ENCODE peak calls at places on chromosomes 1 and 21, in four cellular contexts. S is AG10803, P is transverse colon, Y is fibroblast of lung. X is an unnamed sample.

GRCh38 chr21:44082648-44083436 is 24.4 kb upstream of the PWP2 start:
- DNase-seq in S (no peak), P (no peak), Y (no peak), X (no peak)

GRCh38 chr1:220219136-220219442 is 53.2 kb downstream of the RAB3GAP2 start:
- DNase-seq in S (no peak), P (no peak), Y (no peak), X (no peak)

GRCh38 chr1:101136739-101137138 is 100.1 kb upstream of the S1PR1 start:
- DNase-seq in S (peak; percentile 30), P (no peak), Y (peak; percentile 44), X (no peak)

GRCh38 chr1:46467183-46467504 is 22.5 kb upstream of the DMBX1 start:
- DNase-seq in S (no peak), P (no peak), Y (no peak), X (no peak)

GRCh38 chr1:230682882-230683610 is 30.9 kb downstream of the AGT start:
- DNase-seq in S (peak; percentile 77), P (no peak), Y (peak; percentile 65), X (no peak)

GRCh38 chr1:185759061-185759460 is 24.9 kb downstream of the HMCN1 start:
- DNase-seq in S (no peak), P (no peak), Y (peak; percentile 15), X (no peak)

GRCh38 chr1:8120693-8121260 is 94.7 kb upstream of the ERRFI1 start:
- DNase-seq in S (no peak), P (no peak), Y (no peak), X (no peak)

GRCh38 chr1:204418174-204419063 is 6.8 kb upstream of the PPP1R15B start:
- DNase-seq in S (peak; percentile 57), P (no peak), Y (peak; percentile 35), X (peak; percentile 75)

GRCh38 chr1:108057536-108057935 is 92.6 kb upstream of the VAV3 start:
- DNase-seq in S (no peak), P (peak; percentile 26), Y (peak; percentile 12), X (no peak)

GRCh38 chr1:23995431-23995837 is 15.3 kb upstream of the SRSF10 start:
- DNase-seq in S (peak; percentile 34), P (no peak), Y (peak; percentile 92), X (no peak)

GRCh38 chr1:77605246-77606026 is 77.0 kb downstream of the ZZZ3 start:
- DNase-seq in S (peak; percentile 56), P (peak; percentile 56), Y (peak; percentile 92), X (peak; percentile 10)

GRCh38 chr1:7279753-7280150 is 491.3 kb upstream of the VAMP3 start:
- DNase-seq in S (no peak), P (no peak), Y (no peak), X (no peak)

GRCh38 chr1:29062157-29062942 is 61.4 kb downstream of the TMEM200B start:
- DNase-seq in S (no peak), P (no peak), Y (no peak), X (no peak)

GRCh38 chr1:214303538-214303937 is 22.6 kb downstream of the SMYD2 start:
- DNase-seq in S (peak; percentile 41), P (no peak), Y (peak; percentile 26), X (no peak)

GRCh38 chr1:18398791-18399551 is 81.8 kb upstream of the KLHDC7A start:
- DNase-seq in S (no peak), P (no peak), Y (no peak), X (no peak)
- TF ChIP-seq CTCF in S (no peak), P (no peak), Y (no peak), X (no peak)

GRCh38 chr1:158180741-158181576 is at the start of gene CD1D:
- DNase-seq in S (no peak), P (peak; percentile 38), Y (peak; percentile 25), X (no peak)
- H3K4me3 ChIP-seq in S (peak within 1 kb of the TSS; percentile 48), P (peak within 1 kb of the TSS; percentile 38), Y (no peak within 1 kb of the TSS), X (peak within 1 kb of the TSS; percentile 26)

GRCh38 chr21:28986677-28987076 is 6.0 kb downstream of the LTN1 start:
- DNase-seq in S (no peak), P (no peak), Y (no peak), X (peak; percentile 79)

GRCh38 chr21:28993293-28993629 is 584 bp upstream of the LTN1 start:
- DNase-seq in S (no peak), P (no peak), Y (no peak), X (no peak)

GRCh38 chr21:28992526-28993292 is at the start of gene LTN1:
- DNase-seq in S (peak; percentile 99), P (peak; percentile 99), Y (peak; percentile 99), X (peak; percentile 98)

DNA sequence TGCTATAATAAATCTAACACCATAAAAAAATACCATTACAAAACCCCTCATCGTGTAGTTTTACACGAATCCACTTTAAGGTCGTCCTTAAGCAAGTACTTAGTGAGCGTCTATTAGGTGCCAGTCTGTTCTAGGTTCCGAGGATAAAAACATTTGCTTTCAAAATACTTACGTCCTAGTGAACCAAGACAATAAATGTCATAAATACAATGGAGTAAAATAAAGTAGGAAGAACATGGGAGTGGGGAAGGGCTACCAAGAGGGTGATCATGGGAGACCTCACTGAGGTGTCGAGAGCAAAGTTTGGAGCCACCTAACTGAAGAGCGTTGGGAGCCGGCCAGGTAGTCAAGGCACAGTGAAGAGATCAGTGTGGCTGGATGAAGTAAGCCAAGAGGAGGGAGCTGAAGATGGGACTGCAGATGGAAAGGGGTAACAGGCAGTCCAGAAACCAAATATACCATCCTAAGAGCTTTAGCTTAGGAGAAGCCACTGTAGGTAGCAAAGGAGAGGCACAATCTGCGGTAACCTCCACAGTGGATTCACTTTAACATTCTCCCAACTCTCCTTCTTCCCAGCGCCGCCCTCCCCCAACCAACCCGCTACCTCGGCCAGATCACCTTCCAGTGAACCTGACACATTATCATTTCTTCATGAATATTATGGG is 684 bp downstream of the LTN1 start:
- DNase-seq in S (no peak), P (no peak), Y (no peak), X (no peak)
- TF ChIP-seq CTCF in S (no peak), P (no peak), Y (no peak), X (no peak)

GRCh38 chr1:228102791-228103620 is at the start of gene C1orf35:
- DNase-seq in S (peak; percentile 81), P (peak; percentile 96), Y (peak; percentile 90), X (peak; percentile 73)

GRCh38 chr1:228101994-228102790 is 933 bp downstream of the C1orf35 start:
- DNase-seq in S (no peak), P (peak; percentile 71), Y (no peak), X (no peak)

GRCh38 chr1:228100822-228101613 is 2.1 kb downstream of the C1orf35 start:
- DNase-seq in S (no peak), P (no peak), Y (no peak), X (no peak)

GRCh38 chr1:228099331-228099732 is 3.8 kb downstream of the C1orf35 start:
- DNase-seq in S (no peak), P (no peak), Y (no peak), X (no peak)

DNA sequence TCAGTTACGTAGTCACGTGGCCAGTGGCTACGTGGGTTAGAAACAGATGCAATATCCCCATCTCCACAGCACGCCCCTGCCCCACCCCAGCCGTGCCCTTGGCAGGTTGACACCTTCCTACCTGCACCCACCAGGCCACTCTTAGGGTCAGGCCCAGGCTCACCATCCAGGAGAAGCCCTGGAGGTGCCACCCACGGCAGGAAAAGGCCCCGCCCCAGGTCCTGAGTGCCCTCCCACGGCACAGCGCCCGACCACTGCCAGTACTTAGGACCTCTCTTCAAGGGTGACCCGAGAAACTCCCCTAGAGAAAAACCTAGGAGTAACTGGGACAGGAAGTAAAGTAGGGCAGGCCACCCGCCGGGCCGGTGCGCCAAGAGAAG is 1.5 kb downstream of the C1orf35 start:
- DNase-seq in S (no peak), P (no peak), Y (no peak), X (no peak)
- H3K4me3 ChIP-seq in S (peak overlapping the region; percentile 84), P (peak overlapping the region; percentile 84), Y (peak overlapping the region; percentile 64), X (peak overlapping the region; percentile 87)

GRCh38 chr21:39348355-39349210 is at the start of gene HMGN1:
- DNase-seq in S (peak; percentile 83), P (peak; percentile 88), Y (peak; percentile 62), X (peak; percentile 54)

GRCh38 chr21:39349211-39350093 is 564 bp upstream of the HMGN1 start:
- DNase-seq in S (peak; percentile 89), P (peak; percentile 98), Y (peak; percentile 93), X (peak; percentile 89)

GRCh38 chr21:39347537-39347936 is 1.4 kb downstream of the HMGN1 start:
- DNase-seq in S (no peak), P (no peak), Y (no peak), X (no peak)

GRCh38 chr21:39348040-39348354 is 891 bp downstream of the HMGN1 start:
- DNase-seq in S (no peak), P (no peak), Y (no peak), X (no peak)

GRCh38 chr21:39350094-39351006 is 1.5 kb upstream of the HMGN1 start:
- DNase-seq in S (peak; percentile 13), P (no peak), Y (peak; percentile 48), X (no peak)
- TF ChIP-seq CTCF in S (no peak), P (peak; percentile 11), Y (no peak), X (no peak)